ENCODE peak calls at places on chromosomes 13 and 19, in eight cellular contexts. L is activated CD8-positive, alpha-beta memory T cell treated with anti-CD3 and anti-CD28 coated beads for 4 hours; R is Daoy; Q is cardiac fibroblast; U is progenitor cell of endocrine pancreas; B is NCI-H2081; I is choroid plexus epithelial cell; D is skeletal muscle cell. F is an unnamed sample.

GRCh38 chr13:45464141-45464686 is 525 bp upstream of the COG3 start:
- DNase-seq in L (no peak), B (no peak), Q (no peak), D (no peak), I (no peak), R (no peak), U (no peak), F (no peak)

GRCh38 chr13:97310809-97311436 is 88.8 kb downstream of the MBNL2 start:
- DNase-seq in U (no peak), I (no peak), L (no peak), B (peak), R (no peak), D (no peak), Q (no peak), F (no peak)

GRCh38 chr19:46722421-46723022 is 5.6 kb upstream of the PRKD2 start:
- DNase-seq in U (no peak), I (no peak), L (no peak), R (no peak), B (no peak), D (no peak), Q (no peak), F (no peak)

GRCh38 chr19:5038631-5039271 is 69.8 kb downstream of the KDM4B start:
- DNase-seq in U (no peak), R (peak), Q (peak), I (peak), L (no peak), D (no peak), B (peak), F (no peak)

GRCh38 chr19:32876919-32877285 is 7.3 kb upstream of the SLC7A9 start:
- DNase-seq in U (no peak), R (peak), Q (peak), D (peak), L (no peak), B (no peak), I (peak), F (no peak)

GRCh38 chr19:39321832-39322176 is 1.1 kb upstream of the LRFN1 start:
- DNase-seq in U (no peak), L (no peak), D (no peak), I (no peak), R (no peak), Q (no peak), B (no peak), F (no peak)

GRCh38 chr19:42515241-42515832 is 12.9 kb downstream of the CEACAM1 start:
- DNase-seq in I (no peak), U (no peak), D (no peak), Q (no peak), R (no peak), B (no peak), L (no peak), F (no peak)

GRCh38 chr19:49475995-49476880 is 2.2 kb downstream of the FLT3LG start:
- DNase-seq in L (no peak), R (peak), I (peak), B (no peak), D (no peak), U (peak), Q (no peak), F (peak)

GRCh38 chr19:5542665-5543064 is 25.1 kb downstream of the TINCR start:
- DNase-seq in I (peak), D (no peak), L (no peak), B (no peak), U (no peak), Q (no peak), R (no peak), F (no peak)

GRCh38 chr19:13255041-13255718 is 105.0 kb downstream of the IER2 start:
- DNase-seq in L (no peak), U (no peak), R (no peak), I (no peak), Q (no peak), D (no peak), B (no peak), F (no peak)

GRCh38 chr13:19184176-19184575 is 2.6 kb upstream of the TUBA3C start:
- DNase-seq in R (no peak), I (no peak), B (no peak), Q (no peak), D (no peak), L (no peak), U (no peak), F (no peak)

GRCh38 chr19:35596366-35596999 is 10.5 kb downstream of the PMIS2 start:
- DNase-seq in U (no peak), R (peak), D (no peak), B (no peak), L (no peak), Q (peak), I (peak), F (no peak)

GRCh38 chr19:35251456-35251855 is 2.7 kb downstream of the LSR start:
- DNase-seq in D (no peak), Q (no peak), L (no peak), R (no peak), B (no peak), U (no peak), I (no peak), F (no peak)

GRCh38 chr13:98981596-98982195 is 3.8 kb upstream of the DOCK9 start:
- DNase-seq in U (no peak), L (no peak), Q (no peak), R (peak), I (no peak), B (no peak), D (no peak), F (no peak)

GRCh38 chr19:48928164-48929005 is 5.1 kb upstream of the DHDH start:
- DNase-seq in I (no peak), D (no peak), B (no peak), L (no peak), R (no peak), U (no peak), Q (no peak), F (no peak)

GRCh38 chr19:2334986-2335846 is 6.7 kb downstream of the SPPL2B start:
- DNase-seq in U (no peak), I (no peak), D (no peak), L (no peak), Q (no peak), R (no peak), B (no peak), F (no peak)

GRCh38 chr19:6225232-6225635 is 54.5 kb downstream of the MLLT1 start:
- DNase-seq in I (no peak), B (no peak), L (no peak), R (no peak), U (no peak), Q (no peak), D (no peak), F (no peak)

GRCh38 chr13:92838786-92839185 is 387.8 kb upstream of the GPC6 start:
- DNase-seq in R (peak), D (peak), L (no peak), U (no peak), Q (peak), I (peak), B (no peak), F (no peak)

GRCh38 chr19:55305983-55306562 is 19.1 kb downstream of the TMEM150B start:
- DNase-seq in I (no peak), D (no peak), R (peak), Q (no peak), B (no peak), U (no peak), L (no peak), F (no peak)

GRCh38 chr13:44876782-44877324 is 112.4 kb downstream of the NUFIP1 start:
- DNase-seq in D (no peak), B (no peak), L (no peak), U (no peak), Q (peak), R (no peak), I (no peak), F (no peak)

GRCh38 chr13:97109841-97110492 is 112.2 kb upstream of the MBNL2 start:
- DNase-seq in R (peak), L (peak), B (peak), D (peak), Q (peak), I (peak), U (peak), F (peak)

GRCh38 chr13:63345835-63346234 is 1930.2 kb upstream of the PCDH20 start:
- DNase-seq in U (no peak), L (no peak), Q (no peak), R (no peak), I (no peak), B (no peak), D (no peak), F (no peak)

GRCh38 chr13:30835442-30835841 is 70.6 kb upstream of the MEDAG start:
- DNase-seq in I (peak), Q (peak), D (no peak), R (no peak), L (no peak), U (no peak), B (no peak), F (no peak)

GRCh38 chr13:102443234-102443633 is 41.4 kb upstream of the FGF14 start:
- DNase-seq in B (no peak), Q (no peak), U (no peak), L (no peak), R (no peak), I (no peak), D (no peak), F (no peak)

GRCh38 chr13:51041710-51042109 is 69.4 kb downstream of the C13orf42 start:
- DNase-seq in B (no peak), D (no peak), U (no peak), I (no peak), L (no peak), Q (no peak), R (no peak), F (no peak)

GRCh38 chr19:3496392-3497273 is 3.8 kb downstream of the DOHH start:
- DNase-seq in R (no peak), D (no peak), U (no peak), I (no peak), Q (no peak), L (no peak), B (no peak), F (no peak)

GRCh38 chr13:70505809-70506208 is 397.6 kb upstream of the KLHL1 start:
- DNase-seq in Q (no peak), R (no peak), L (no peak), U (no peak), D (no peak), I (no peak), B (no peak), F (no peak)

GRCh38 chr13:66618702-66619101 is 611.4 kb downstream of the PCDH9 start:
- DNase-seq in U (no peak), B (peak), L (no peak), D (peak), Q (peak), I (peak), R (no peak), F (peak)

GRCh38 chr19:39928357-39928725 is 6.1 kb downstream of the FCGBP start:
- DNase-seq in B (no peak), R (no peak), D (no peak), U (no peak), I (no peak), L (no peak), Q (no peak), F (no peak)

GRCh38 chr13:21674271-21675009 is 3.6 kb downstream of the FGF9 start:
- DNase-seq in B (peak), I (no peak), D (no peak), L (no peak), U (peak), Q (no peak), R (peak), F (no peak)

GRCh38 chr13:51635137-51635878 is 51.0 kb downstream of the WDFY2 start:
- DNase-seq in Q (no peak), U (no peak), L (no peak), R (no peak), B (no peak), D (no peak), I (no peak), F (no peak)

GRCh38 chr19:39083983-39084731 is at the start of gene ACP7:
- DNase-seq in U (no peak), D (no peak), R (no peak), B (no peak), I (no peak), Q (no peak), L (no peak), F (no peak)

GRCh38 chr13:109256866-109257760 is 529.3 kb downstream of the IRS2 start:
- DNase-seq in B (no peak), I (peak), D (peak), U (no peak), R (peak), Q (peak), L (no peak), F (peak)

GRCh38 chr13:100363351-100363750 is 225.2 kb downstream of the GGACT start:
- DNase-seq in D (peak), R (peak), Q (peak), L (no peak), U (no peak), B (no peak), I (peak), F (peak)

GRCh38 chr13:87123987-87124784 is 547.0 kb upstream of the SLITRK5 start:
- DNase-seq in R (peak), D (peak), L (no peak), I (peak), Q (peak), U (no peak), B (peak), F (no peak)

F was measured in endothelial cell of umbilical vein.